ENCODE peak calls at places on chromosomes 4 and X, in seven cellular contexts. A is HS-27A, B is lung, V is AG09319, H is HEK293T, P is fibroblast of gingiva, X is HS-5. I is an unnamed sample.

GRCh38 chr4:181909368-181909767 is 333.8 kb upstream of the TENM3 start:
- DNase-seq in A (no peak), B (no peak), V (no peak), H (no peak), P (peak), X (peak), I (peak)

GRCh38 chr4:81353861-81354260 is 117.8 kb downstream of the RASGEF1B start:
- DNase-seq in A (no peak), B (no peak), V (no peak), H (no peak), P (peak), X (no peak), I (no peak)

GRCh38 chr4:1105662-1106061 is 7.7 kb downstream of the RNF212 start:
- DNase-seq in A (no peak), B (no peak), V (no peak), H (no peak), P (no peak), X (no peak), I (no peak)

GRCh38 chrX:106415276-106415895 is 196.4 kb upstream of the RADX start:
- DNase-seq in A (no peak), B (no peak), V (no peak), H (peak), P (no peak), X (no peak), I (peak)

GRCh38 chr4:94758141-94758699 is 465 bp downstream of the BMPR1B start:
- DNase-seq in A (no peak), B (peak), V (no peak), H (peak), P (no peak), X (no peak), I (no peak)

GRCh38 chr4:128847074-128847724 is 37.7 kb downstream of the JADE1 start:
- DNase-seq in A (no peak), B (no peak), V (no peak), H (no peak), P (no peak), X (no peak), I (no peak)

GRCh38 chr4:165009493-165010227 is 22.1 kb upstream of the TRIM60 start:
- DNase-seq in A (no peak), B (no peak), V (no peak), H (no peak), P (no peak), X (no peak), I (no peak)

GRCh38 chr4:154164931-154165839 is 326.4 kb downstream of the DCHS2 start:
- DNase-seq in A (peak), B (peak), V (peak), H (no peak), P (peak), X (peak), I (peak)

GRCh38 chr4:109185548-109185947 is 116.9 kb downstream of the COL25A1 start:
- DNase-seq in A (no peak), B (no peak), V (no peak), H (no peak), P (no peak), X (no peak), I (no peak)

GRCh38 chrX:47577901-47578300 is 4.3 kb upstream of the TIMP1 start:
- DNase-seq in A (no peak), B (peak), V (no peak), H (no peak), P (no peak), X (no peak), I (no peak)

GRCh38 chr4:86848732-86849617 is at the start of gene SLC10A6:
- DNase-seq in A (no peak), B (no peak), V (no peak), H (no peak), P (peak), X (no peak), I (no peak)

GRCh38 chr4:25358515-25359275 is 18.4 kb upstream of the ANAPC4 start:
- DNase-seq in A (no peak), B (peak), V (no peak), H (no peak), P (no peak), X (no peak), I (no peak)

GRCh38 chrX:5823861-5824260 is 404.8 kb downstream of the NLGN4X start:
- DNase-seq in A (no peak), B (no peak), V (no peak), H (no peak), P (no peak), X (no peak), I (no peak)

GRCh38 chr4:184699941-184700340 is 34.0 kb downstream of the CENPU start:
- DNase-seq in A (no peak), B (no peak), V (no peak), H (no peak), P (no peak), X (no peak), I (no peak)

GRCh38 chrX:148441387-148441786 is 59.0 kb upstream of the AFF2 start:
- DNase-seq in A (no peak), B (no peak), V (no peak), H (no peak), P (no peak), X (no peak), I (no peak)

GRCh38 chr4:6441758-6442157 is 30.7 kb downstream of the PPP2R2C start:
- DNase-seq in A (no peak), B (no peak), V (no peak), H (no peak), P (no peak), X (no peak), I (no peak)

GRCh38 chr4:8783736-8784135 is 87.9 kb downstream of the HMX1 start:
- DNase-seq in A (no peak), B (no peak), V (no peak), H (no peak), P (no peak), X (no peak), I (no peak)

GRCh38 chrX:129427267-129427666 is 96.0 kb downstream of the SMARCA1 start:
- DNase-seq in A (no peak), B (no peak), V (no peak), H (no peak), P (no peak), X (no peak), I (no peak)

GRCh38 chr4:41146196-41146595 is 68.1 kb downstream of the APBB2 start:
- DNase-seq in A (no peak), B (no peak), V (no peak), H (no peak), P (no peak), X (no peak), I (no peak)

GRCh38 chr4:105189855-105190650 is 43.4 kb downstream of the TET2 start:
- DNase-seq in A (no peak), B (no peak), V (no peak), H (no peak), P (no peak), X (no peak), I (no peak)

GRCh38 chr4:139502312-139502946 is 48.5 kb downstream of the RAB33B start:
- DNase-seq in A (no peak), B (no peak), V (no peak), H (no peak), P (no peak), X (no peak), I (no peak)

GRCh38 chrX:10174810-10175209 is 18.0 kb downstream of the CLCN4 start:
- DNase-seq in A (no peak), B (no peak), V (no peak), H (no peak), P (no peak), X (no peak), I (no peak)

GRCh38 chrX:136586386-136586785 is 54.4 kb downstream of the VGLL1 start:
- DNase-seq in A (no peak), B (no peak), V (no peak), H (no peak), P (no peak), X (no peak), I (no peak)

GRCh38 chr4:76733380-76733779 is 164.6 kb downstream of the SOWAHB start:
- DNase-seq in A (no peak), B (no peak), V (no peak), H (no peak), P (no peak), X (no peak), I (no peak)